ENCODE peak calls at places on chromosomes 2 and 18, in seven cellular contexts. V is astrocyte, P is K562, B is GM12878, Y is GM23248, X is mammary epithelial cell, Q is neural progenitor cell. Z is an unnamed sample.

GRCh38 chr18:48571619-48572384 is 33.0 kb downstream of the CTIF start:
- DNase-seq in P (no peak), V (no peak), X (no peak), Q (no peak), B (no peak), Y (peak), Z (no peak)

GRCh38 chr18:56035546-56035945 is 447.6 kb upstream of the TCF4 start:
- DNase-seq in X (no peak), B (no peak), V (peak), Q (no peak), P (no peak), Y (no peak), Z (no peak)

GRCh38 chr2:32836961-32837360 is 109.8 kb upstream of the LTBP1 start:
- DNase-seq in Y (no peak), V (no peak), B (no peak), P (no peak), X (no peak), Q (no peak), Z (no peak)

GRCh38 chr2:100194951-100195350 is 52.6 kb upstream of the AFF3 start:
- DNase-seq in Y (no peak), B (no peak), V (no peak), X (no peak), Q (no peak), P (no peak), Z (no peak)

GRCh38 chr2:21642647-21643046 is 518.9 kb downstream of the TDRD15 start:
- DNase-seq in P (no peak), V (no peak), Y (no peak), X (no peak), Q (no peak), B (no peak), Z (no peak)

GRCh38 chr2:70468898-70469297 is 84.7 kb downstream of the TGFA start:
- DNase-seq in Q (peak), V (no peak), X (no peak), B (no peak), P (no peak), Y (no peak), Z (no peak)

GRCh38 chr18:29226201-29226600 is 1049.3 kb upstream of the CDH2 start:
- DNase-seq in X (peak), B (no peak), V (peak), Q (no peak), P (no peak), Y (no peak), Z (no peak)

GRCh38 chr2:105563000-105563719 is 164.3 kb upstream of the FHL2 start:
- DNase-seq in P (no peak), Q (no peak), X (no peak), Y (no peak), B (no peak), V (no peak), Z (no peak)

GRCh38 chr18:34659579-34660517 is 50.2 kb upstream of the DTNA start:
- DNase-seq in X (peak), Y (peak), V (peak), Q (peak), B (no peak), P (no peak), Z (no peak)

GRCh38 chr2:130760754-130761751 is 5.7 kb downstream of the AMER3 start:
- DNase-seq in Q (no peak), B (no peak), X (no peak), Y (no peak), P (no peak), V (no peak), Z (no peak)

GRCh38 chr2:79162132-79162531 is 2.6 kb upstream of the REG3A start:
- DNase-seq in Y (no peak), Q (no peak), P (no peak), B (no peak), V (no peak), X (no peak), Z (no peak)

GRCh38 chr2:158228943-158229508 is 127.3 kb downstream of the UPP2 start:
- DNase-seq in Y (no peak), Q (no peak), X (no peak), B (no peak), P (no peak), V (no peak), Z (no peak)

GRCh38 chr2:209121691-209122090 is 302.2 kb upstream of the MAP2 start:
- DNase-seq in X (no peak), V (no peak), Q (no peak), B (peak), Y (no peak), P (no peak), Z (no peak)

DNA sequence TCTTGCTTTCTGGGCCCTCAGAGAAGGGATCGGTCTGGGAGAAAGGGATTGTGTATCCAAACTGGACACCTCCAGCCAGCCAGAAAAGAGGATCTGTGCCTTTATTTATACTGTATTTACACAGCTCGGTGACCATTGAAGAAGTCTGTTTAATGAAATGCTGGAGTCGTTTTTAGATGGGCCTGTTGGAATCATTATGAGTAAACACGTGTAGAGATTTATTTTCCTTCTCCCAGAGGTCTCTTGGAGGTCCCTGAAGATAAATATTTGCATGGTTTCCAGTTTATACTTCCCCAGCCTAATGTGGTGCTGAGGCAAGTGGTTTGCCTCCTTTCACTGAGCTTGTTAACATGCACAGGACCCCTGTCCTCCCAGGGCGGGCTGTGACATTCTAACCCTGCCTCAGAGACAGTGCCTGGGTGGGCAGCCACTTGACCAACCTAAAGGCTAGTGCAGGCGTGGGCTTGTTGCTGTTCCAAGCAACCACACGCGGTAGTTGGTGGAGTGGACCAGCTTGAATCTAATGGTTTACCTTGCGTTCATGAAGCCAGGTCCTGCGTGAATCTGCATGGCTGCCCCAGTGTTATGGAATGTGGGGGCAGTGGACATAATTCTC is 130.0 kb upstream of the DLX2 start:
- DNase-seq in P (no peak), B (no peak), Y (no peak), Q (no peak), X (no peak), V (no peak), Z (no peak)
- H2AFZ ChIP-seq in P (no peak), B (no peak), Y (no peak), Q (no peak), X (peak), V (no peak), Z (no peak)

GRCh38 chr18:7234061-7234460 is 3.2 kb downstream of the LRRC30 start:
- DNase-seq in X (no peak), Q (no peak), Y (no peak), B (no peak), V (no peak), P (no peak), Z (no peak)

GRCh38 chr18:7236899-7237298 is 6.0 kb downstream of the LRRC30 start:
- DNase-seq in B (no peak), V (no peak), Q (no peak), Y (no peak), X (no peak), P (no peak), Z (no peak)

GRCh38 chr18:7233398-7233797 is 2.5 kb downstream of the LRRC30 start:
- DNase-seq in X (no peak), B (no peak), Q (no peak), Y (no peak), V (no peak), P (no peak), Z (no peak)

GRCh38 chr18:7242954-7243353 is 12.1 kb downstream of the LRRC30 start:
- DNase-seq in Y (no peak), X (no peak), B (no peak), V (no peak), Q (no peak), P (no peak), Z (no peak)

DNA sequence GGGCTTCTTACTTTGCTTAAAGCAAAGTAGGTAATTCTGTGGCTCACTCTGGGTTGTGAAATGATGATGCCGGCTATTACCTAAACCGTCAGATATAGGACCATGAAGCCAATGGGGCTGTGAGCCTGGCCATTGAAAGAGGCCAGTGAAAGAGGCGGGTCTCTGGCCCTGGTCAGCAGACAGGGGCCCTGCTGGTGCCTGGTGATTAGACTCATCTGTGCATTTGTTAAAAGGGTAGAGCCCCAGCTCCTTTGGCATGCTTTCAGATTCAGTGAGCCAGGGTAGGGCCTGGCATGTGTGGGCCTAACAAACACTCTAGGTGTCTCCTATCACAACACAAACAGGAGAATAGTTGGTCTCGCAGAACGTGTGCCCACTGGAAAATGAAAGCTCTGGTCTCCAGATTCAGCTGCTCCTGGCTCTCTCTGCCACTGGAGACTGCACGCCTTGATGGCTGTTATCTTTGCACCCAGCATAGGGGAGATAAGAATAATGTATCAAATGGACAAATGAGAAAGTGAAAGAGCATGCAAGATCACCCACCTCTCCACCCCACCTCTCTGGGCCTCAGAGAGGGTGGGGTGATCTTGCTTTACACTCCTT is 6.9 kb downstream of the LRRC30 start:
- DNase-seq in V (no peak), P (no peak), B (no peak), Y (no peak), X (no peak), Q (no peak), Z (no peak)
- H2AFZ ChIP-seq in V (no peak), P (no peak), B (no peak), Y (no peak), X (no peak), Q (peak), Z (no peak)

DNA sequence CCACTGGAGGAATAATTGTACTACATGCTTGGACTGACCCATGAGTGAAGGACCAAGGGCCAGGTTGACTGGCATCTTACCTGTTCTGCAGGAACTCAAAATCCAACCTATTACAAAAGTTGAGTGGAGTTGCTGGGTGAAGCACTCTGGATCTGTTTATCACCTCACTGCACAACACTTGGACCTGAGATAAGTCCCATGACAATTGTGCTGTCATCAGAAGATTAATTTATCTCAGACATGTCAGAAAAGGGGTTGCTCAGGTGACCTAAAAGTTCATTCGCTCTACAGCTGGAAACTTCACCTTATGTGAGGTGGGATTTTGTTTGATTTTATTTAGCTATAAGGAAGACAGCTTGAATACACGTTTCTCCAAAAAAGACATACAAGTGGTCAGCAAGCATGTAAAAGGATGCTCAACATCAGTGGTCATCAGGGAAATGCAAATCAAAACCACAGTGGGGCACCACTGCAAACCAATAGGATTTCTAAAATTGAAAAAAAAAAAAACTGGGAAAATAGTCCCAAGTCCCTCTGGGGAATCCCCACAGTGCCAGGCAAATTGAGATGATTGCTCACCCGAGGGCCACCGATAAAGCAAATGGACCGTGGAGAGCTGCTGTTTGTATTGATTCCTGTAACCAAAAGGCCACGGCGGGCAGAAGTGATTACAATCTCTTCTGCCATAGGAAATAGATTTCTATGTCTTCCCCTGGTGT is 65.8 kb upstream of the SLC35F5 start:
- DNase-seq in B (no peak), X (no peak), Y (no peak), V (no peak), Q (no peak), P (no peak), Z (no peak)
- H2AFZ ChIP-seq in B (no peak), X (no peak), Y (no peak), V (no peak), Q (no peak), P (no peak), Z (no peak)

GRCh38 chr2:171341394-171341793 is 92.4 kb downstream of the METTL8 start:
- DNase-seq in B (no peak), X (no peak), Y (no peak), P (no peak), Q (no peak), V (no peak), Z (no peak)

GRCh38 chr2:171345971-171346722 is 87.6 kb downstream of the METTL8 start:
- DNase-seq in B (no peak), P (no peak), Q (no peak), X (no peak), V (no peak), Y (no peak), Z (no peak)

GRCh38 chr2:171344182-171344581 is 89.6 kb downstream of the METTL8 start:
- DNase-seq in B (no peak), V (no peak), X (no peak), Q (no peak), Y (no peak), P (no peak), Z (no peak)

GRCh38 chr2:171346723-171347104 is 87.1 kb downstream of the METTL8 start:
- DNase-seq in X (no peak), V (no peak), Y (no peak), Q (no peak), B (no peak), P (no peak), Z (no peak)

DNA sequence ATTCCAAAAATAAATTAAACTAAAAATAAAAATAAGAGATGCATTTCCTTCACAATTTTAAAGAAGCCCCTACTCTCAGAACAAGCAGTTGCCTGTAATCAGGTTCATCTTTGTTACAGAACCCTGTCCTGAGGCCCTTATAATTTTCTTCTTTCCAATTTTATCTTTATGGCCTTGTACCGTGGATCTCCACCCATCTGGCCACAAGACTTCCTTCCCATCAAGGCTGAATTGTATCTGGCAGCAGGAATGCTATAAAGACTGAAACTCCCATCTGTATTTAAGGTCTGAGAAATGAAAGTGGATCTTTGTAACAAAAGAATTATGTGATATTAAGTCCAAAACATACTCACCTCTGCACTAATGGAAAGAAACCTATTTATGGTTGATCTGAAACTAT is 91.8 kb downstream of the METTL8 start:
- DNase-seq in V (no peak), Q (no peak), P (no peak), B (no peak), Y (no peak), X (no peak), Z (no peak)
- H2AFZ ChIP-seq in V (no peak), Q (no peak), P (no peak), B (no peak), Y (no peak), X (no peak), Z (no peak)

GRCh38 chr2:443754-444153 is 155.9 kb upstream of the ALKAL2 start:
- DNase-seq in Q (no peak), B (no peak), X (no peak), P (no peak), V (no peak), Y (no peak), Z (peak)
- H2AFZ ChIP-seq in Q (no peak), B (no peak), X (no peak), P (no peak), V (no peak), Y (no peak), Z (peak)

Z was measured in Karpas-422.